ENCODE peak calls at places on chromosomes 11 and 22, in six cellular contexts. One of them, this sample, is unnamed.

GRCh38 chr22:29205598-29206371 is at the start of gene EMID1:
- DNase-seq in GM12878: no peak
- DNase-seq in HepG2: no peak
- DNase-seq in K562: peak
- DNase-seq in A549: peak
- DNase-seq in endothelial cell of umbilical vein: peak
- DNase-seq in this sample: peak

GRCh38 chr11:10268746-10269487 is 25.1 kb downstream of the SBF2 start:
- DNase-seq in A549: no peak
- DNase-seq in GM12878: no peak
- DNase-seq in HepG2: no peak
- DNase-seq in endothelial cell of umbilical vein: no peak
- DNase-seq in K562: no peak
- DNase-seq in this sample: no peak

GRCh38 chr22:32396746-32397145 is 15.3 kb downstream of the RTCB start:
- DNase-seq in A549: no peak
- DNase-seq in GM12878: no peak
- DNase-seq in HepG2: no peak
- DNase-seq in K562: no peak
- DNase-seq in endothelial cell of umbilical vein: no peak
- DNase-seq in this sample: no peak

GRCh38 chr11:130511765-130512164 is 63.3 kb downstream of the ADAMTS15 start:
- DNase-seq in endothelial cell of umbilical vein: no peak
- DNase-seq in HepG2: no peak
- DNase-seq in K562: no peak
- DNase-seq in GM12878: no peak
- DNase-seq in A549: no peak
- DNase-seq in this sample: no peak

GRCh38 chr22:22772396-22772795 is 115.2 kb upstream of the IGLL5 start:
- DNase-seq in A549: no peak
- DNase-seq in GM12878: no peak
- DNase-seq in endothelial cell of umbilical vein: no peak
- DNase-seq in HepG2: no peak
- DNase-seq in K562: no peak
- DNase-seq in this sample: no peak

GRCh38 chr11:19903620-19904069 is 191.0 kb downstream of the NAV2 start:
- DNase-seq in K562: peak
- DNase-seq in GM12878: peak
- DNase-seq in A549: peak
- DNase-seq in endothelial cell of umbilical vein: peak
- DNase-seq in HepG2: peak
- DNase-seq in this sample: peak

GRCh38 chr11:126310992-126311310 is 7.1 kb downstream of the DCPS start:
- DNase-seq in GM12878: no peak
- DNase-seq in endothelial cell of umbilical vein: no peak
- DNase-seq in HepG2: no peak
- DNase-seq in K562: no peak
- DNase-seq in A549: no peak
- DNase-seq in this sample: peak

GRCh38 chr11:134512791-134513538 is 100.9 kb upstream of the B3GAT1 start:
- DNase-seq in HepG2: no peak
- DNase-seq in GM12878: no peak
- DNase-seq in A549: no peak
- DNase-seq in K562: no peak
- DNase-seq in endothelial cell of umbilical vein: no peak
- DNase-seq in this sample: no peak

GRCh38 chr11:1405186-1406020 is 15.7 kb downstream of the BRSK2 start:
- DNase-seq in endothelial cell of umbilical vein: no peak
- DNase-seq in A549: no peak
- DNase-seq in GM12878: no peak
- DNase-seq in K562: no peak
- DNase-seq in HepG2: no peak
- DNase-seq in this sample: no peak

GRCh38 chr11:127564803-127565202 is 564.2 kb upstream of the KIRREL3 start:
- DNase-seq in HepG2: no peak
- DNase-seq in endothelial cell of umbilical vein: no peak
- DNase-seq in K562: no peak
- DNase-seq in A549: no peak
- DNase-seq in GM12878: no peak
- DNase-seq in this sample: peak

GRCh38 chr11:32006799-32007388 is 84.0 kb upstream of the RCN1 start:
- DNase-seq in K562: peak
- DNase-seq in HepG2: peak
- DNase-seq in GM12878: peak
- DNase-seq in A549: peak
- DNase-seq in endothelial cell of umbilical vein: peak
- DNase-seq in this sample: peak

GRCh38 chr11:112177610-112178009 is 2.3 kb downstream of the BCO2 start:
- DNase-seq in K562: no peak
- DNase-seq in A549: no peak
- DNase-seq in GM12878: no peak
- DNase-seq in endothelial cell of umbilical vein: no peak
- DNase-seq in HepG2: no peak
- DNase-seq in this sample: no peak

GRCh38 chr11:112176077-112176476 is 765 bp downstream of the BCO2 start:
- DNase-seq in endothelial cell of umbilical vein: no peak
- DNase-seq in K562: no peak
- DNase-seq in GM12878: no peak
- DNase-seq in HepG2: no peak
- DNase-seq in A549: no peak
- DNase-seq in this sample: no peak

GRCh38 chr11:112173152-112173551 is 2.2 kb upstream of the BCO2 start:
- DNase-seq in HepG2: no peak
- DNase-seq in K562: no peak
- DNase-seq in A549: no peak
- DNase-seq in GM12878: no peak
- DNase-seq in endothelial cell of umbilical vein: no peak
- DNase-seq in this sample: no peak

GRCh38 chr11:112174789-112175595 is at the start of gene BCO2:
- DNase-seq in GM12878: no peak
- DNase-seq in K562: peak
- DNase-seq in HepG2: peak
- DNase-seq in endothelial cell of umbilical vein: peak
- DNase-seq in A549: peak
- DNase-seq in this sample: peak

GRCh38 chr11:112175596-112175947 is 260 bp downstream of the BCO2 start:
- DNase-seq in endothelial cell of umbilical vein: no peak
- DNase-seq in K562: no peak
- DNase-seq in HepG2: no peak
- DNase-seq in GM12878: no peak
- DNase-seq in A549: no peak
- DNase-seq in this sample: no peak
- TF ChIP-seq MYC in endothelial cell of umbilical vein: no peak
- TF ChIP-seq MYC in K562: no peak
- TF ChIP-seq MYC in HepG2: no peak
- TF ChIP-seq MYC in GM12878: no peak
- TF ChIP-seq MYC in A549: no peak
- TF ChIP-seq MYC in this sample: no peak

DNA sequence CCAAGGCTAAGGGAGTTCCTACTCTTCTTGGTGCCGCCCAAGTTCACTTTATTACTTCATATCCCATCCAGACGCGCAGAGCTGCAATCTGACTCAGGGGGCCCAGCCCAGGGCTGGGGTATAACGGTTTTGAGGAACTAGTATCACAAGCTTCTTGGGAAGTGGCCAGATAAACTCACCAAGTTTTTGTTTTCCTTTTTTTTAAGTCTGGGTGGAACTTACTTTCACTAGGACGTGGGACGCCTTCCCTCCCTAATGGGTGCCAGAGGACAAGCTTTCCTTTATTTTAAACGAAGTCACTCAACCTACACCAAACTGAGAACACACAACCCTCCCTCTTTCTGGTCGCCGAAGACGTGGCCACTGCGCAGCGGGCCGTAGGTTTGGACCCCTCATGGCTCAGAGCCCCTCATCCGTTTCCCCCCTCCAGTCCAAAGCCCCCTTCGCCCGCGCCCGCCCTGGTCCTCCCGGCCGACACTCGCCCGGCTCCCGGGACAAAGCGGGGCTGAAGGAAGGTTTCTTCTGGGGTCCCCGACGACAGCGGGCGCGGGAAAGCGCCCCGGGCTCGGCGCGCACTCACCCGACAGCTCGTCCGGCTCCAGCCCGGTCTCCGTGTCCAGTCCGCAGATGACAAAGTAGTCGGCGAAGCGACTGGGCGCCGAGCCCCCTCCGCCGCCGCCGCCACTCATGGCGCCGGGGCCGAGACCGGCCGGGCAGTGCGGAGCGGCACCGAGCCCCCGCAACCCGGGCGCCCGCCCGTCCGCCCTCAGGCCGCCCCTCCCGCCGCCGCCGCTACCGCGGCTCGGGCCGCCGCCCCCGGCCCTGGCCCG is 554 bp downstream of the DENND5A start:
- DNase-seq in HepG2: no peak
- DNase-seq in K562: no peak
- DNase-seq in A549: peak
- DNase-seq in GM12878: no peak
- DNase-seq in endothelial cell of umbilical vein: peak
- DNase-seq in this sample: peak
- TF ChIP-seq POLR2A in HepG2: no peak
- TF ChIP-seq POLR2A in K562: no peak
- TF ChIP-seq POLR2A in A549: no peak
- TF ChIP-seq POLR2A in GM12878: no peak
- TF ChIP-seq POLR2A in endothelial cell of umbilical vein: peak
- TF ChIP-seq POLR2A in this sample: peak

DNA sequence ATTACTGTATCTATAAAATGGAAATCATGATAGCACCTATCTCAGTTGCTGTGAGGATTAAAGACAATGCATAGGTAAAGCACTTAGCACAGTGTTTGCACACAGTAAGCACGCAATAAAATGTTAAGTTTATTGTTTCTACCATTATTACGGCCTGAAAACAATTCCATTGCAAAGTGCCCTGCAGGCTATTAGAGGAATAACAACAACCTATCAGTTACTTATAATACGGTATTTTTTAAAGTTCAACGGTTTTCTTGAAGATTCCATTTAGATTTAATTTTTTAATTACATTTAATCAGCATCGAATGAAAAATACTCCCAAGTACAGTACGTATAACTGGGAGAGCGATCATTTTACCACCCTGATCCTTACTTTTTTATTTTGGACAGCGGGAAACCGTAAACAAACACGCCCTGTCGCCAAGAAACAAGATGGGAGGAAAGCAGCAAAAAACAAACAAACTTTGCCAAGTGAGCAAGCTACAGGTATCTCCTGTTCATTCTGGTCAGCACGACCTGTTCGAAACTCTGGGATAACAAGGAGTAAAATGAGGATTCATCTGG is 892 bp downstream of the SLC36A4 start:
- DNase-seq in K562: peak
- DNase-seq in GM12878: no peak
- DNase-seq in HepG2: no peak
- DNase-seq in endothelial cell of umbilical vein: no peak
- DNase-seq in A549: no peak
- DNase-seq in this sample: peak
- TF ChIP-seq CTCF in K562: no peak
- TF ChIP-seq CTCF in GM12878: peak
- TF ChIP-seq CTCF in HepG2: no peak
- TF ChIP-seq CTCF in endothelial cell of umbilical vein: no peak
- TF ChIP-seq CTCF in A549: no peak
- TF ChIP-seq CTCF in this sample: no peak

GRCh38 chr11:63609536-63609935 is 4.7 kb downstream of the PLAAT3 start:
- DNase-seq in endothelial cell of umbilical vein: no peak
- DNase-seq in K562: no peak
- DNase-seq in HepG2: no peak
- DNase-seq in GM12878: no peak
- DNase-seq in A549: no peak
- DNase-seq in this sample: no peak

GRCh38 chr11:63609971-63610580 is 4.2 kb downstream of the PLAAT3 start:
- DNase-seq in K562: no peak
- DNase-seq in GM12878: no peak
- DNase-seq in HepG2: no peak
- DNase-seq in endothelial cell of umbilical vein: peak
- DNase-seq in A549: no peak
- DNase-seq in this sample: no peak

GRCh38 chr11:63612181-63612580 is 2.1 kb downstream of the PLAAT3 start:
- DNase-seq in HepG2: no peak
- DNase-seq in K562: no peak
- DNase-seq in endothelial cell of umbilical vein: no peak
- DNase-seq in GM12878: no peak
- DNase-seq in A549: no peak
- DNase-seq in this sample: no peak

GRCh38 chr11:63611395-63611747 is 2.9 kb downstream of the PLAAT3 start:
- DNase-seq in HepG2: no peak
- DNase-seq in GM12878: no peak
- DNase-seq in endothelial cell of umbilical vein: peak
- DNase-seq in A549: no peak
- DNase-seq in K562: no peak
- DNase-seq in this sample: no peak

DNA sequence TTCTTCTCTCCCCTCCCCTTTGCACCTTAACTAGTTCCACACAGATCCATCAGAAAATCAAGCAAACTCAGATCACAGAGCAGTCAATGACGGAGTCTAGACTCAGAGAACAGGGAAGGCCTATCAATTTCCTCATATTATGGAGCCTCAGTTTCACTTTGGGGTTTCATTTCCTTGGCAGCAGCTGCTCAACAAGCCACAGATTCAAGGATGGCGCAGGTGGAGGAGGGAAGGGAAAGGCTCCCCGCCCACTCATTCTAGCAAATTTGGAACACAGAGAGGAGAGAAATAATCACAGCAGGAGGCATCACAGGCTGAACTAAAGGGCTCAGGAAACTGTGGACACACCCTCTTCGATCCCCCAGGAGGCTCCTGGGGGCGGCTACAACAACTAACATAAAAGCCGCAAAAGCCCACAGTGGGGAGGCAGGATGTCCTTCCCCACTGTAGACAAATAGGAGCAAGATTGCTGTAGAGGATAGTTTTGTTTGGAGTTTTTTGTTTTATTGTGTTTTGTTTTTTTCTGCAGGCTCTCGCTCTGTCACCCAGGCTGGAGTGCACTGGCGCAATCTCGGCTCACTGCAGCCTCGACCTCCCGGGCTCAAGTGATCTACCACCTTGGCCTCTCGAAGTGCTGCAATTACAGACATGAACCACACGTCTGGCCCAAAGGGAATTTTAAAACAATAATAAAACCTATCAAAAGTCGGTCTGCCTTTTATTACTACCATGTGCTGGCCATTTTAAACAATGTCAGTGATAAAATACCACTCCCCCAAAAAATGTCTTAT is 3.4 kb downstream of the PLAAT3 start:
- DNase-seq in endothelial cell of umbilical vein: no peak
- DNase-seq in K562: no peak
- DNase-seq in GM12878: no peak
- DNase-seq in A549: no peak
- DNase-seq in HepG2: no peak
- DNase-seq in this sample: peak
- TF ChIP-seq MYC in endothelial cell of umbilical vein: no peak
- TF ChIP-seq MYC in K562: no peak
- TF ChIP-seq MYC in GM12878: no peak
- TF ChIP-seq MYC in A549: no peak
- TF ChIP-seq MYC in HepG2: no peak
- TF ChIP-seq MYC in this sample: no peak